ENCODE peak calls at places on chromosome 16, in seven cellular contexts. X, I, G, T, O, D and J are unnamed samples.
A peak's percentile ranks its signal among the peaks of the same experiment; 100 is the strongest.

GRCh38 chr16:85174871-85175723 is 62.8 kb upstream of the CIBAR2 start:
- ATAC-seq in G (no peak), D (no peak), T (no peak), X (no peak), I (no peak), O (no peak), J (no peak)

GRCh38 chr16:17776888-17777287 is 306.1 kb upstream of the XYLT1 start:
- ATAC-seq in O (no peak), T (no peak), G (no peak), D (peak; percentile 41), X (no peak), I (no peak), J (no peak)

GRCh38 chr16:88671806-88672205 is 8.9 kb upstream of the MVD start:
- ATAC-seq in O (no peak), X (no peak), D (no peak), G (no peak), I (no peak), T (no peak), J (no peak)

GRCh38 chr16:81394966-81395655 is 49.5 kb upstream of the CMIP start:
- ATAC-seq in D (peak; percentile 20), O (no peak), T (no peak), X (no peak), G (no peak), I (no peak), J (no peak)

GRCh38 chr16:77842468-77842867 is 54.1 kb downstream of the VAT1L start:
- ATAC-seq in T (no peak), X (no peak), G (no peak), I (no peak), D (no peak), O (no peak), J (no peak)

GRCh38 chr16:4214215-4214621 is 27.7 kb downstream of the SRL start:
- ATAC-seq in T (peak; percentile 72), X (no peak), O (no peak), G (no peak), D (no peak), I (no peak), J (peak; percentile 44)

GRCh38 chr16:68408428-68408827 is 39.9 kb downstream of the SMPD3 start:
- ATAC-seq in T (no peak), I (no peak), O (no peak), G (no peak), X (no peak), D (no peak), J (no peak)

GRCh38 chr16:10934325-10935107 is 7.8 kb downstream of the DEXI start:
- ATAC-seq in D (no peak), I (no peak), X (no peak), O (no peak), G (no peak), T (no peak), J (no peak)

GRCh38 chr16:76535-77272 is 1.3 kb upstream of the MPG start:
- ATAC-seq in G (no peak), D (peak; percentile 71), O (no peak), I (no peak), X (no peak), T (no peak), J (no peak)

GRCh38 chr16:67200491-67200890 is 1.6 kb downstream of the ELMO3 start:
- ATAC-seq in G (no peak), O (no peak), D (no peak), X (no peak), T (no peak), I (no peak), J (no peak)

GRCh38 chr16:65068151-65068740 is 53.6 kb downstream of the CDH11 start:
- ATAC-seq in X (no peak), D (peak; percentile 40), G (no peak), T (no peak), O (no peak), I (no peak), J (no peak)

GRCh38 chr16:57646388-57647039 is 18.1 kb downstream of the ADGRG1 start:
- ATAC-seq in I (no peak), O (peak; percentile 39), D (no peak), T (no peak), G (no peak), X (peak; percentile 68), J (no peak)

GRCh38 chr16:85329059-85329812 is 217.0 kb upstream of the CIBAR2 start:
- ATAC-seq in X (no peak), O (no peak), I (no peak), T (peak; percentile 46), D (peak; percentile 14), G (no peak), J (no peak)